ENCODE peak calls at places on chromosomes 5 and 9, in six cellular contexts. Q is HS-27A; O is mammary epithelial cell; Z is stimulated activated CD4-positive, alpha-beta T cell treated with anti-CD3 and anti-CD28 coated beads, Interleukin-12 subunit alpha, Interleukin-12 subunit beta, amount 100 ng/mL, for 4 hours; D is gastrocnemius medialis; Y is uterus. G is an unnamed sample.

GRCh38 chr5:35047785-35048404 is at the start of gene AGXT2:
- DNase-seq in Q (no peak), O (no peak), Z (no peak), D (no peak), Y (no peak), G (no peak)

GRCh38 chr5:170154297-170154696 is 48.6 kb downstream of the FOXI1 start:
- DNase-seq in Q (no peak), O (no peak), Z (no peak), D (no peak), Y (no peak), G (no peak)

GRCh38 chr9:16879416-16879815 is 8.9 kb upstream of the BNC2 start:
- DNase-seq in Q (no peak), O (no peak), Z (no peak), D (no peak), Y (no peak), G (no peak)

GRCh38 chr5:5178121-5178520 is 38.0 kb downstream of the ADAMTS16 start:
- DNase-seq in Q (no peak), O (no peak), Z (no peak), D (no peak), Y (no peak), G (no peak)

GRCh38 chr5:112614285-112614684 is 123.4 kb upstream of the APC start:
- DNase-seq in Q (no peak), O (no peak), Z (no peak), D (no peak), Y (no peak), G (no peak)

GRCh38 chr5:143929486-143929885 is 117.5 kb downstream of the HMHB1 start:
- DNase-seq in Q (no peak), O (no peak), Z (no peak), D (no peak), Y (no peak), G (no peak)

GRCh38 chr5:151055336-151055735 is 25.5 kb downstream of the TNIP1 start:
- DNase-seq in Q (no peak), O (no peak), Z (no peak), D (no peak), Y (no peak), G (no peak)

GRCh38 chr5:59648038-59648831 is 245.3 kb downstream of the PDE4D start:
- DNase-seq in Q (no peak), O (no peak), Z (no peak), D (no peak), Y (no peak), G (no peak)

GRCh38 chr9:99341686-99342085 is 119.6 kb downstream of the SEC61B start:
- DNase-seq in Q (no peak), O (no peak), Z (no peak), D (no peak), Y (no peak), G (no peak)

GRCh38 chr5:84437673-84438315 is 53.1 kb upstream of the EDIL3 start:
- DNase-seq in Q (peak; percentile 64), O (peak; percentile 81), Z (no peak), D (no peak), Y (no peak), G (peak; percentile 85)

GRCh38 chr9:70435948-70436347 is 21.5 kb upstream of the KLF9 start:
- DNase-seq in Q (no peak), O (peak; percentile 32), Z (no peak), D (no peak), Y (no peak), G (peak; percentile 91)